ENCODE peak calls at places on chromosomes 13 and 19, in ten cellular contexts. U is NB4, G is prostate gland, S is foreskin fibroblast, Q is heart left ventricle, H is coronary artery, A is lower leg skin, K is AG09309, L is tibial artery, X is IMR-90. B is an unnamed sample.

GRCh38 chr13:60152114-60152513 is 11.6 kb downstream of the DIAPH3 start:
- DNase-seq in L (no peak), U (no peak), X (peak), K (no peak), A (no peak), G (no peak), S (no peak), Q (no peak), H (no peak), B (no peak)

GRCh38 chr19:37966211-37967072 is 59.4 kb downstream of the SIPA1L3 start:
- DNase-seq in K (no peak), U (no peak), L (no peak), Q (no peak), G (peak), H (no peak), X (peak), A (no peak), S (no peak), B (no peak)

GRCh38 chr13:93227906-93228801 is 1.5 kb downstream of the GPC6 start:
- DNase-seq in S (peak), H (peak), X (peak), K (peak), A (no peak), U (no peak), Q (peak), L (peak), G (peak), B (no peak)

GRCh38 chr13:45847554-45848224 is 3.9 kb downstream of the SIAH3 start:
- DNase-seq in K (no peak), Q (peak), A (no peak), H (no peak), L (peak), S (no peak), G (no peak), U (peak), X (no peak), B (peak)

GRCh38 chr19:48606463-48607358 is at the start of gene SPACA4:
- DNase-seq in K (no peak), L (no peak), S (no peak), Q (no peak), H (peak), A (no peak), U (no peak), G (no peak), X (no peak), B (no peak)

GRCh38 chr19:51807111-51807701 is 12.2 kb downstream of the FPR3 start:
- DNase-seq in X (no peak), K (no peak), A (no peak), G (peak), H (no peak), S (no peak), L (no peak), U (peak), Q (no peak), B (no peak)

GRCh38 chr13:36366023-36366422 is 19.8 kb upstream of the SPART start:
- DNase-seq in S (no peak), A (no peak), Q (no peak), X (no peak), U (no peak), L (no peak), K (no peak), H (no peak), G (no peak), B (no peak)

GRCh38 chr13:21894091-21894490 is 223.2 kb downstream of the FGF9 start:
- DNase-seq in L (no peak), S (no peak), H (no peak), X (no peak), K (no peak), G (no peak), Q (no peak), A (no peak), U (peak), B (no peak)

GRCh38 chr19:42831221-42832019 is 48.1 kb downstream of the PSG1 start:
- DNase-seq in H (no peak), X (no peak), S (no peak), L (no peak), Q (no peak), U (no peak), G (no peak), K (no peak), A (no peak), B (no peak)

GRCh38 chr19:45996933-45997332 is 1.7 kb downstream of the CCDC61 start:
- DNase-seq in X (no peak), G (no peak), L (no peak), K (no peak), H (no peak), S (no peak), Q (no peak), U (no peak), A (no peak), B (no peak)

GRCh38 chr19:45998834-45999233 is 3.6 kb downstream of the CCDC61 start:
- DNase-seq in X (no peak), U (no peak), K (no peak), S (no peak), L (no peak), Q (no peak), G (no peak), H (no peak), A (no peak), B (no peak)

GRCh38 chr19:45999653-46000121 is 4.4 kb downstream of the CCDC61 start:
- DNase-seq in Q (no peak), A (no peak), G (no peak), U (no peak), L (no peak), S (peak), X (peak), K (no peak), H (no peak), B (no peak)

GRCh38 chr19:46002678-46003275 is 7.5 kb downstream of the CCDC61 start:
- DNase-seq in U (no peak), Q (no peak), K (no peak), L (no peak), X (no peak), G (no peak), S (no peak), A (no peak), H (no peak), B (no peak)

DNA sequence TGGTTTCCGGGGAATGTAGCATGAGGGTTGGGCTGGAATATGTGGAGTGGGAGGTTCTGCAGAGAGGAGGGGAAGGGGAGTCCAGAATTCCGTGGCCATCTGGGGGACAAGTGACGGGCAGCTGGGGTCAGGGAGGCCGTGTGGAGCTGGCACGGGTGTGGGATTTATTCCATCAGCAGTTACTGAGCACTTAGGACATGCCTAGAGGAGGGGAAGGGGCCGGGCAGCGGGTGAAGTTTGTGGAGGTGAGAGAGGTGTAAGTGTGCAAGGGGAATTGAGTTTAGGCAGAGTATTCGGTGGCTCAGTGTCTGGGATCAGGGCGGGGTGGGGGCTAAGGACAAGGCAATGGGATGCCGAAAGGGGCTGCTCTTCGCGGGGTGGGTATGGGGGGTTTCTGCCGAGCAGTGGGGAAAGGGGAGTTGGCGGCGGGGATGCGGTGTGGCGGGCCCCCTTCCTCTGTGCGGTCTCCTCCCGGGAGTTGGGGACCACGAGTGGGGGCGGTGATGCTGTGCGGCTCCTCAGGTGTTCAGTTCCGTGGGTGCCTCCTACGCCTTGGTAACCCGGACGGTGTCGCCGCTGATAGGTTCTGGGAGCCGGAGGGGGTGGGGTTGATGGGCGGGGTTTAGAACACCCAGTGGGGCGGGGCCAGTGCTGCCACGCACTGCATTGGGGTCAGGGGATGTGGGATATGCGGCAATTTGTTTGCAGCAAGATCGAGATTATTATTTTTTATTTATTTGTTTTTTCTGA is 5.4 kb downstream of the CCDC61 start:
- DNase-seq in H (no peak), K (no peak), L (no peak), Q (no peak), A (no peak), X (no peak), U (peak), G (peak), S (no peak), B (peak)
- H3K4me3 ChIP-seq in H (peak), K (no peak), L (no peak), Q (no peak), A (no peak), X (no peak), U (no peak), G (no peak), S (no peak), B (no peak)

GRCh38 chr19:39212377-39212742 is 8.3 kb upstream of the SYCN start:
- DNase-seq in A (no peak), H (no peak), K (no peak), U (peak), Q (no peak), G (no peak), S (no peak), L (no peak), X (no peak), B (peak)
- TF ChIP-seq CTCF in A (no peak), H (no peak), K (peak), U (peak), Q (no peak), G (no peak), S (peak), L (no peak), X (peak), B (peak)

GRCh38 chr19:2453431-2454025 is 3.2 kb downstream of the LMNB2 start:
- DNase-seq in A (no peak), G (no peak), X (no peak), H (no peak), L (no peak), S (no peak), K (no peak), U (no peak), Q (no peak), B (no peak)
- H3K4me3 ChIP-seq in A (no peak), G (no peak), X (no peak), H (no peak), L (no peak), S (no peak), K (no peak), U (no peak), Q (no peak), B (no peak)

GRCh38 chr13:74230984-74231443 is 96.8 kb upstream of the KLF12 start:
- DNase-seq in Q (no peak), G (no peak), U (no peak), A (no peak), H (no peak), K (no peak), L (no peak), S (no peak), X (no peak), B (no peak)

GRCh38 chr13:74229242-74229641 is 95.0 kb upstream of the KLF12 start:
- DNase-seq in U (no peak), K (no peak), Q (no peak), H (no peak), X (peak), S (no peak), L (no peak), A (no peak), G (peak), B (no peak)

GRCh38 chr13:74227476-74228158 is 93.4 kb upstream of the KLF12 start:
- DNase-seq in Q (no peak), K (no peak), G (no peak), H (no peak), L (no peak), A (no peak), S (no peak), U (no peak), X (no peak), B (no peak)

GRCh38 chr13:74221752-74222151 is 87.5 kb upstream of the KLF12 start:
- DNase-seq in U (no peak), H (no peak), X (no peak), A (no peak), K (no peak), S (no peak), G (no peak), Q (no peak), L (no peak), B (no peak)

GRCh38 chr13:74226791-74227475 is 92.7 kb upstream of the KLF12 start:
- DNase-seq in G (no peak), X (peak), K (peak), A (no peak), H (no peak), L (no peak), S (peak), Q (no peak), U (no peak), B (no peak)
- TF ChIP-seq CTCF in G (no peak), X (no peak), K (no peak), A (no peak), H (no peak), L (no peak), S (no peak), Q (no peak), U (no peak), B (no peak)

GRCh38 chr19:1502433-1503088 is 10.3 kb downstream of the ADAMTSL5 start:
- DNase-seq in G (no peak), K (no peak), X (no peak), A (no peak), L (no peak), U (no peak), H (no peak), S (no peak), Q (no peak), B (no peak)
- H3K4me3 ChIP-seq in G (no peak), K (no peak), X (no peak), A (no peak), L (no peak), U (no peak), H (peak), S (peak), Q (no peak), B (no peak)

GRCh38 chr13:101149735-101150380 is 266.4 kb downstream of the NALCN start:
- DNase-seq in Q (no peak), H (no peak), A (no peak), L (no peak), G (no peak), U (peak), S (peak), X (peak), K (no peak), B (peak)
- TF ChIP-seq CTCF in Q (no peak), H (no peak), A (no peak), L (no peak), G (no peak), U (no peak), S (peak), X (peak), K (peak), B (peak)

GRCh38 chr19:40754611-40755247 is 3.7 kb downstream of the SNRPA start:
- DNase-seq in S (no peak), K (no peak), H (no peak), X (peak), Q (no peak), A (no peak), L (no peak), G (no peak), U (peak), B (peak)
- H3K4me3 ChIP-seq in S (no peak), K (no peak), H (peak), X (no peak), Q (no peak), A (no peak), L (no peak), G (no peak), U (peak), B (peak)

B was measured in GM12865.